ENCODE peak calls at places on chromosomes 5 and 9, in four cellular contexts. Z is A549, N is K562, E is GM12878. K is an unnamed sample.

GRCh38 chr9:8895498-8896224 is 1096.1 kb upstream of the DMAC1 start:
- DNase-seq in Z (peak; percentile 5), N (peak; percentile 3), E (no peak), K (peak; percentile 30)

GRCh38 chr9:117887941-117888340 is 183.7 kb downstream of the TLR4 start:
- DNase-seq in E (no peak), N (no peak), Z (no peak), K (no peak)

GRCh38 chr5:172417983-172418630 is 36.2 kb downstream of the SH3PXD2B start:
- DNase-seq in Z (no peak), E (no peak), N (no peak), K (peak; percentile 20)

GRCh38 chr5:111072949-111073682 is 1.6 kb downstream of the TSLP start:
- DNase-seq in E (no peak), N (peak; percentile 68), Z (peak; percentile 11), K (no peak)

GRCh38 chr5:28603869-28604268 is 1565.5 kb upstream of the CDH9 start:
- DNase-seq in N (no peak), E (no peak), Z (peak; percentile 4), K (no peak)

GRCh38 chr5:160253441-160253840 is 24.1 kb downstream of the FABP6 start:
- DNase-seq in Z (no peak), E (no peak), N (no peak), K (no peak)

GRCh38 chr5:14316471-14316870 is 173.3 kb downstream of the TRIO start:
- DNase-seq in E (no peak), Z (no peak), N (no peak), K (no peak)

GRCh38 chr5:38130346-38130745 is 128.0 kb upstream of the EGFLAM start:
- DNase-seq in N (no peak), Z (no peak), E (no peak), K (no peak)

GRCh38 chr9:134179595-134179917 is 15.2 kb upstream of the RNU6ATAC start:
- DNase-seq in E (no peak), Z (no peak), N (no peak), K (no peak)

GRCh38 chr5:167950126-167950721 is 341.2 kb upstream of the WWC1 start:
- DNase-seq in Z (no peak), N (no peak), E (no peak), K (no peak)

GRCh38 chr9:76732341-76732958 is 31.8 kb upstream of the PCA3 start:
- DNase-seq in N (no peak), E (no peak), Z (no peak), K (no peak)

GRCh38 chr9:130039504-130040147 is 3.4 kb downstream of the FNBP1 start:
- DNase-seq in E (peak; percentile 75), Z (no peak), N (no peak), K (no peak)

GRCh38 chr5:140806834-140807775 is at the start of gene PCDHA4:
- DNase-seq in E (no peak), Z (peak; percentile 24), N (no peak), K (peak; percentile 9)

GRCh38 chr5:92472981-92473566 is 1090.0 kb upstream of the ARRDC3 start:
- DNase-seq in E (no peak), Z (no peak), N (no peak), K (no peak)

GRCh38 chr5:97838214-97838613 is 655.2 kb upstream of the RIOK2 start:
- DNase-seq in Z (no peak), E (peak; percentile 58), N (no peak), K (no peak)

GRCh38 chr5:169805527-169805934 is 168.5 kb downstream of the DOCK2 start:
- DNase-seq in N (peak; percentile 47), Z (no peak), E (peak; percentile 94), K (no peak)

GRCh38 chr5:2111569-2112105 is 228.9 kb upstream of the IRX4 start:
- DNase-seq in E (no peak), Z (no peak), N (no peak), K (no peak)

GRCh38 chr5:181167814-181168488 is 20.6 kb downstream of the OR2V2 start:
- DNase-seq in E (no peak), N (peak; percentile 72), Z (no peak), K (no peak)

GRCh38 chr9:37574241-37574721 is 1.9 kb downstream of the FBXO10 start:
- DNase-seq in Z (no peak), E (no peak), N (no peak), K (no peak)

GRCh38 chr9:6428940-6429889 is 16.2 kb downstream of the UHRF2 start:
- DNase-seq in Z (no peak), N (no peak), E (peak; percentile 49), K (no peak)

GRCh38 chr9:132214027-132214622 is 52.3 kb downstream of the NTNG2 start:
- DNase-seq in E (no peak), N (peak; percentile 29), Z (peak; percentile 72), K (no peak)

GRCh38 chr5:178589180-178590140 is 733 bp downstream of the COL23A1 start:
- DNase-seq in Z (no peak), E (no peak), N (peak; percentile 41), K (no peak)

GRCh38 chr5:2901096-2901495 is 149.6 kb upstream of the IRX2 start:
- DNase-seq in Z (no peak), E (no peak), N (no peak), K (no peak)

GRCh38 chr5:162429161-162429560 is 361.6 kb downstream of the GABRG2 start:
- DNase-seq in E (no peak), N (no peak), Z (no peak), K (no peak)

GRCh38 chr5:118918232-118918631 is 70.1 kb downstream of the DTWD2 start:
- DNase-seq in E (no peak), Z (no peak), N (no peak), K (no peak)

GRCh38 chr9:76835571-76836283 is 70.2 kb downstream of the PRUNE2 start:
- DNase-seq in N (no peak), Z (no peak), E (no peak), K (no peak)

GRCh38 chr5:117863589-117864296 is 1124.6 kb downstream of the DTWD2 start:
- DNase-seq in N (no peak), E (no peak), Z (no peak), K (no peak)

GRCh38 chr5:180598797-180599589 is 7.7 kb upstream of the SCGB3A1 start:
- DNase-seq in N (peak; percentile 13), E (no peak), Z (no peak), K (no peak)

GRCh38 chr5:64784451-64785025 is 15.8 kb downstream of the CWC27 start:
- DNase-seq in E (peak; percentile 26), Z (peak; percentile 12), N (peak; percentile 33), K (peak; percentile 71)
- TF ChIP-seq POLR2AphosphoS2 in E (no peak), Z (no peak), N (no peak), K (no peak)

DNA sequence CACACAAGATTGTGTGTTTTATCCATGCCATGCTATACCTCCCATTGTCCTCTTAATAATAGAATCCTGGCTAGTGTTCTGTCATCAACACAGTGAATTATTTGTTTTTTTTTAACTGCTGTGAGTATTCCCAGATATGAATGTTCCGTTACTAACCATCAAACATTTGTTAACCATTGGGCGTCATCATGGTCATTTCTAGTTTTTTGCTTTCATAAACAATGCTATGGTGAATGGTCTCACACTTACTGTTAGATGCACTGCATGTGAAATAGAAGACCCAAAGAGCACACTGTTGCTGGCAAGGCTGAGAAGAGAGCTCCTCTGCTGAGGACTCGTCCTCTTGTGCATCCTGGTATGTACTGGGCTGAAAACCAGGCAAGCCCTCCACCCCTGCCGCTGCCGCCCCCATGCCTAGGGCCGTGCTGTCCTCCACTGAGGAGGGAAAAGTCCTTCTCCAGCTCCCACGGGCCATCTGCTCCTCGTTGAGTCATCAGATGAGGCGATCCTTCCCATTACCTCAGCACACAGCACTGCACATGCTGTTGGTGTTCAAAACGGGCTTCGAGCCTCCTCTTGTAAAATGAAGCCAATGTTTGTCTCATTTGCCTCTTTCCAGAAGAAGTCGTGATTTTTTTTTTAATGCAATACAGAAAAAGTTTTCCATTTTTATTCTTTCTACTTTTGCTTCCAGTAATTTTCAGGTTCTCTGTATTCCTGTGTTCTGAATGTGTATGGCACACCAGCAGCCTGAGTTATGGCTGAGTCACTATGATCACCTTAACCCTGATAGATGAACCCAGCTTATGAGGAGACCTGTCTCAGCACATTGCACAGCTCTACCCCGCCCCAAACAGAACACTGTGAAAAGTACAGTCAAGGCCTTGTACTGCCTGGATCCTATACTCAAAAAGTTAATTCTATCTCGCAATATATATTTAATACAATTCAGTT is 219.0 kb downstream of the AOPEP start:
- DNase-seq in Z (peak; percentile 61), N (no peak), E (no peak), K (no peak)
- TF ChIP-seq CHD4 in Z (no peak), N (no peak), E (no peak), K (no peak)

GRCh38 chr9:126304946-126305370 is 21.7 kb upstream of the MVB12B start:
- DNase-seq in E (no peak), N (no peak), Z (no peak), K (no peak)
- TF ChIP-seq POLR2AphosphoS2 in E (no peak), N (no peak), Z (no peak), K (no peak)

GRCh38 chr5:10502578-10502977 is 60.9 kb downstream of the ROPN1L start:
- DNase-seq in N (no peak), Z (no peak), E (no peak), K (peak; percentile 15)
- TF ChIP-seq CHD4 in N (no peak), Z (no peak), E (no peak), K (no peak)

GRCh38 chr5:32613050-32613672 is 27.8 kb downstream of the SUB1 start:
- DNase-seq in Z (peak; percentile 77), N (peak; percentile 83), E (peak; percentile 46), K (peak; percentile 66)
- TF ChIP-seq POLR2AphosphoS2 in Z (no peak), N (no peak), E (no peak), K (no peak)

DNA sequence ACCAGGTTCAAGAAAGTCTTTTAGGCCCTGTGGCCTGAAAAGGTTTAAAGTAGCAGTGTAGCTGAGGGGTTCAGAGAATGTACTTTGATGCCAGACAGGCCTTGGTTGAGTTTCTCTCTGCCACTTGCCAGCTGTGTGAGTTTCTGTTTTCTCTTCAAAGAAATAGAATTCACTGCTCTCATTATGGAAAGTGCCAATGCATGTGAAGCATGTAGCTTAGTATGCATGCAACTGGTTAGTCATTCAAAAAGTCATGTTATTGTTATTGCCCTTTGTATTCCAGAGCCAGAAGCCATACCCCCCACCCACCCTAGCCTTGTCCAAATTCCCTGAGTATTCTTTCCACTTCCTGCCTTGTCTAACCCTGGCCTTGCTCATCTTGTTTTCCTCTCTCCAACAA is 101.7 kb downstream of the ADRB2 start:
- DNase-seq in Z (no peak), E (no peak), N (no peak), K (no peak)
- TF ChIP-seq CHD4 in Z (no peak), E (no peak), N (no peak), K (no peak)

GRCh38 chr5:33608476-33609026 is 167.8 kb downstream of the TARS1 start:
- DNase-seq in N (no peak), E (no peak), Z (no peak), K (no peak)

GRCh38 chr5:33614039-33614438 is 173.3 kb downstream of the TARS1 start:
- DNase-seq in E (no peak), Z (no peak), N (no peak), K (no peak)

GRCh38 chr5:33611882-33612281 is 171.1 kb downstream of the TARS1 start:
- DNase-seq in N (no peak), Z (no peak), E (no peak), K (no peak)

GRCh38 chr5:33612386-33612785 is 171.6 kb downstream of the TARS1 start:
- DNase-seq in E (no peak), N (no peak), Z (no peak), K (no peak)
- TF ChIP-seq POLR2AphosphoS2 in E (no peak), N (no peak), Z (no peak), K (no peak)

GRCh38 chr5:173458819-173459218 is 130.6 kb upstream of the STC2 start:
- DNase-seq in Z (no peak), E (no peak), N (no peak), K (no peak)
- TF ChIP-seq CHD4 in Z (no peak), E (no peak), N (no peak), K (no peak)

K was measured in HepG2.